ENCODE peak calls at places on chromosomes 2 and 18, in four cellular contexts. One of them, this sample, is unnamed.

GRCh38 chr2:12856934-12857660 is 140.4 kb downstream of the TRIB2 start:
- DNase-seq in GF-D8: peak
- DNase-seq in GDM1: peak
- DNase-seq in hepatocyte: no peak
- DNase-seq in this sample: no peak

GRCh38 chr2:71502941-71503738 is 49.8 kb downstream of the DYSF start:
- DNase-seq in GDM1: no peak
- DNase-seq in hepatocyte: no peak
- DNase-seq in GF-D8: no peak
- DNase-seq in this sample: no peak

GRCh38 chr2:105470979-105471378 is 72.1 kb upstream of the FHL2 start:
- DNase-seq in GDM1: no peak
- DNase-seq in hepatocyte: no peak
- DNase-seq in GF-D8: no peak
- DNase-seq in this sample: no peak

GRCh38 chr2:101341421-101341820 is 32.9 kb upstream of the RNF149 start:
- DNase-seq in GF-D8: no peak
- DNase-seq in hepatocyte: no peak
- DNase-seq in GDM1: no peak
- DNase-seq in this sample: peak

GRCh38 chr18:57797209-57797651 is 5.9 kb downstream of the ATP8B1 start:
- DNase-seq in GF-D8: no peak
- DNase-seq in GDM1: no peak
- DNase-seq in hepatocyte: peak
- DNase-seq in this sample: no peak

GRCh38 chr18:25727281-25727680 is 363.1 kb downstream of the SS18 start:
- DNase-seq in GDM1: no peak
- DNase-seq in hepatocyte: no peak
- DNase-seq in GF-D8: no peak
- DNase-seq in this sample: no peak

GRCh38 chr2:95300391-95300938 is 3.3 kb downstream of the KCNIP3 start:
- DNase-seq in hepatocyte: no peak
- DNase-seq in GDM1: no peak
- DNase-seq in GF-D8: no peak
- DNase-seq in this sample: peak

GRCh38 chr2:60976271-60976670 is 41.2 kb upstream of the PEX13 start:
- DNase-seq in hepatocyte: no peak
- DNase-seq in GDM1: no peak
- DNase-seq in GF-D8: no peak
- DNase-seq in this sample: no peak

GRCh38 chr2:223247136-223247535 is 195.1 kb downstream of the KCNE4 start:
- DNase-seq in GF-D8: no peak
- DNase-seq in hepatocyte: no peak
- DNase-seq in GDM1: no peak
- DNase-seq in this sample: no peak

GRCh38 chr2:112187805-112188596 is 49.8 kb downstream of the FBLN7 start:
- DNase-seq in GF-D8: peak
- DNase-seq in GDM1: no peak
- DNase-seq in hepatocyte: no peak
- DNase-seq in this sample: no peak

GRCh38 chr2:48126180-48126579 is 219.9 kb upstream of the FBXO11 start:
- DNase-seq in GF-D8: no peak
- DNase-seq in hepatocyte: peak
- DNase-seq in GDM1: no peak
- DNase-seq in this sample: no peak

GRCh38 chr18:13374468-13375301 is 156.1 kb downstream of the LDLRAD4 start:
- DNase-seq in hepatocyte: no peak
- DNase-seq in GDM1: no peak
- DNase-seq in GF-D8: no peak
- DNase-seq in this sample: no peak

GRCh38 chr2:61855178-61855523 is 1.3 kb upstream of the FAM161A start:
- DNase-seq in GF-D8: peak
- DNase-seq in hepatocyte: peak
- DNase-seq in GDM1: no peak
- DNase-seq in this sample: no peak

GRCh38 chr2:112621792-112622527 is 23.8 kb upstream of the SLC20A1 start:
- DNase-seq in GF-D8: no peak
- DNase-seq in hepatocyte: no peak
- DNase-seq in GDM1: no peak
- DNase-seq in this sample: no peak

GRCh38 chr18:77063256-77063655 is 69.3 kb downstream of the MBP start:
- DNase-seq in GDM1: peak
- DNase-seq in hepatocyte: no peak
- DNase-seq in GF-D8: peak
- DNase-seq in this sample: no peak

GRCh38 chr18:43620936-43621335 is 343.6 kb upstream of the SYT4 start:
- DNase-seq in GDM1: no peak
- DNase-seq in GF-D8: no peak
- DNase-seq in hepatocyte: peak
- DNase-seq in this sample: peak

GRCh38 chr2:200399636-200400035 is 93.1 kb downstream of the SPATS2L start:
- DNase-seq in hepatocyte: no peak
- DNase-seq in GF-D8: no peak
- DNase-seq in GDM1: no peak
- DNase-seq in this sample: peak

GRCh38 chr2:232459419-232460035 is 3.6 kb downstream of the ALPI start:
- DNase-seq in GF-D8: no peak
- DNase-seq in hepatocyte: no peak
- DNase-seq in GDM1: no peak
- DNase-seq in this sample: no peak